ENCODE peak calls at places on chromosome 7, in nine cellular contexts. F is neural progenitor cell, L is MM.1S, K is hepatocyte, M is HCT116, E is PC-9, R is GM12878, D is fibroblast of lung, C is astrocyte. Z is an unnamed sample.

GRCh38 chr7:156903232-156903909 is 10.4 kb upstream of the LMBR1 start:
- DNase-seq in E (peak; percentile 75), K (no peak), D (peak; percentile 27), L (no peak), M (peak; percentile 89), R (no peak), F (no peak), C (peak; percentile 68), Z (no peak)

GRCh38 chr7:84277628-84278224 is 83.1 kb upstream of the SEMA3A start:
- DNase-seq in D (no peak), F (peak; percentile 91), C (peak; percentile 72), K (no peak), M (no peak), R (no peak), L (no peak), E (no peak), Z (no peak)

GRCh38 chr7:1950066-1950622 is 280.1 kb downstream of the ELFN1 start:
- DNase-seq in M (no peak), K (no peak), C (no peak), F (no peak), D (no peak), L (no peak), E (no peak), R (no peak), Z (no peak)

GRCh38 chr7:114508096-114508495 is 93.5 kb downstream of the FOXP2 start:
- DNase-seq in E (no peak), D (peak; percentile 57), R (no peak), M (no peak), C (peak; percentile 17), L (no peak), F (no peak), K (no peak), Z (no peak)

GRCh38 chr7:106772655-106773108 is 92.4 kb upstream of the PIK3CG start:
- DNase-seq in L (no peak), K (no peak), C (peak; percentile 93), R (no peak), E (peak; percentile 58), D (peak; percentile 67), M (peak; percentile 55), F (no peak), Z (no peak)

GRCh38 chr7:155408657-155409586 is 49.0 kb upstream of the EN2 start:
- DNase-seq in D (no peak), F (peak; percentile 42), E (no peak), K (no peak), M (no peak), C (no peak), R (no peak), L (no peak), Z (no peak)

GRCh38 chr7:109964780-109965179 is 1126.1 kb upstream of the LRRN3 start:
- DNase-seq in L (no peak), M (no peak), K (no peak), D (peak; percentile 2), E (peak; percentile 71), F (no peak), C (no peak), R (no peak), Z (no peak)

GRCh38 chr7:55034776-55035175 is 16.0 kb downstream of the EGFR start:
- DNase-seq in C (no peak), E (no peak), L (no peak), R (no peak), D (no peak), K (no peak), M (no peak), F (no peak), Z (no peak)

GRCh38 chr7:774161-775109 is 47.4 kb upstream of the PRKAR1B start:
- DNase-seq in D (peak; percentile 26), E (no peak), C (no peak), K (peak; percentile 72), R (no peak), L (no peak), M (peak; percentile 7), F (peak; percentile 78), Z (peak; percentile 66)

GRCh38 chr7:121334875-121335648 is 6.3 kb downstream of the WNT16 start:
- DNase-seq in M (no peak), E (no peak), R (no peak), F (no peak), L (no peak), C (peak; percentile 31), D (no peak), K (no peak), Z (no peak)

GRCh38 chr7:28973591-28973990 is 15.5 kb upstream of the TRIL start:
- DNase-seq in L (no peak), C (no peak), K (no peak), D (no peak), R (no peak), E (no peak), M (no peak), F (no peak), Z (no peak)

GRCh38 chr7:4610768-4611467 is 71.2 kb upstream of the FOXK1 start:
- DNase-seq in M (peak; percentile 73), C (peak; percentile 39), D (peak; percentile 78), R (peak; percentile 39), F (peak; percentile 76), K (peak; percentile 81), E (peak; percentile 71), L (peak; percentile 71), Z (peak; percentile 85)

GRCh38 chr7:20193242-20193777 is 23.9 kb downstream of the MACC1 start:
- DNase-seq in C (peak; percentile 56), E (no peak), K (no peak), M (no peak), L (peak; percentile 23), R (no peak), F (no peak), D (peak; percentile 81), Z (no peak)

GRCh38 chr7:13745530-13745929 is 243.9 kb downstream of the ETV1 start:
- DNase-seq in L (no peak), M (no peak), E (no peak), D (no peak), C (no peak), F (no peak), K (no peak), R (no peak), Z (no peak)

GRCh38 chr7:131108212-131108980 is 219.3 kb upstream of the MKLN1 start:
- DNase-seq in F (no peak), L (peak; percentile 95), K (no peak), D (peak; percentile 35), R (no peak), C (no peak), E (no peak), M (no peak), Z (peak; percentile 73)

GRCh38 chr7:127870231-127870907 is 160.9 kb downstream of the LRRC4 start:
- DNase-seq in R (no peak), L (no peak), K (no peak), E (no peak), F (no peak), D (no peak), C (no peak), M (no peak), Z (peak; percentile 48)

GRCh38 chr7:7943951-7944350 is 24.6 kb upstream of the GLCCI1 start:
- DNase-seq in L (peak; percentile 21), F (no peak), D (no peak), M (no peak), R (no peak), C (no peak), K (no peak), E (no peak), Z (no peak)

GRCh38 chr7:11505471-11505870 is 326.5 kb downstream of the THSD7A start:
- DNase-seq in K (no peak), L (no peak), E (no peak), R (no peak), D (no peak), F (no peak), C (no peak), M (no peak), Z (no peak)

DNA sequence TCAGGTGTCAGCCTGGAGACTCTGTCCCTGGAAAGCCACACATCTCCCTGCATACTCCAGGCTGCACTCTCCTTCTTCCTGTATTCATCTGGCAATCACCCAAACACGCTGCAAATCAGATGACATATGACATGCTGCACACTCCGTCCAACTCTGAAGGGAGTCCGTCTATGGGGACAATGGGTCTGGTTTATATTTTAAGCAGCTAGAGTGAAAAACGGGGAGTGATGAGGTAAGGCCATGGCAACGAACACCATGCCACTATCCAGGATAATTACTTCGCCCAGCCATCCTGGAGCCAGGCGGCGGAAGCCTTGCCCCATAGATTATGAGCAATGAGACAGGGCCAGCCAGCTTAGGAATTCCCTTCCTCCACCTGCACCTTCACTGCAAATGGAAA is 140.1 kb downstream of the PLXNA4 start:
- DNase-seq in C (no peak), M (no peak), E (no peak), D (no peak), K (no peak), F (no peak), R (no peak), L (no peak), Z (no peak)
- H3K4me2 ChIP-seq in C (no peak overlapping the region), M (no peak overlapping the region), E (no peak overlapping the region), D (no peak overlapping the region), K (no peak overlapping the region), F (no peak overlapping the region), R (no peak overlapping the region), L (no peak overlapping the region), Z (no peak overlapping the region)

GRCh38 chr7:26653430-26653911 is 210.9 kb downstream of the SKAP2 start:
- DNase-seq in F (no peak), K (peak; percentile 9), L (no peak), M (no peak), R (no peak), D (no peak), C (no peak), E (peak; percentile 95), Z (no peak)

GRCh38 chr7:26653966-26654365 is 210.4 kb downstream of the SKAP2 start:
- DNase-seq in R (no peak), E (peak; percentile 76), K (no peak), M (no peak), L (no peak), F (no peak), D (no peak), C (no peak), Z (no peak)

GRCh38 chr7:26656735-26657134 is 207.7 kb downstream of the SKAP2 start:
- DNase-seq in C (no peak), R (no peak), E (no peak), L (no peak), F (no peak), D (no peak), M (no peak), K (no peak), Z (no peak)

GRCh38 chr7:26657139-26657753 is 207.1 kb downstream of the SKAP2 start:
- DNase-seq in C (no peak), M (no peak), F (peak; percentile 12), L (no peak), D (no peak), R (no peak), E (no peak), K (no peak), Z (no peak)

GRCh38 chr7:26655761-26656160 is 208.6 kb downstream of the SKAP2 start:
- DNase-seq in L (no peak), M (no peak), E (no peak), D (no peak), F (peak; percentile 14), R (no peak), K (no peak), C (no peak), Z (peak; percentile 35)
- H3K4me1 ChIP-seq in L (no peaks in the 10 kb centered on the region), M (peaks cover 10% of the 10 kb centered on the region), E (peaks cover 53% of the 10 kb centered on the region), D (no peaks in the 10 kb centered on the region), F (peaks cover 49% of the 10 kb centered on the region), R (no peaks in the 10 kb centered on the region), K (no peaks in the 10 kb centered on the region), C (no peaks in the 10 kb centered on the region), Z (no peaks in the 10 kb centered on the region)

GRCh38 chr7:19098510-19098909 is 18.9 kb downstream of the TWIST1 start:
- DNase-seq in L (no peak), K (no peak), D (no peak), R (no peak), M (no peak), F (no peak), C (no peak), E (no peak), Z (no peak)
- H3K4me2 ChIP-seq in L (no peak overlapping the region), K (no peak overlapping the region), D (no peak overlapping the region), R (no peak overlapping the region), M (no peak overlapping the region), F (no peak overlapping the region), C (no peak overlapping the region), E (no peak overlapping the region), Z (no peak overlapping the region)

GRCh38 chr7:45920543-45921380 is at the start of gene IGFBP3:
- DNase-seq in E (peak; percentile 67), M (no peak), F (peak; percentile 93), D (peak; percentile 67), R (no peak), C (peak; percentile 64), L (peak; percentile 76), K (peak; percentile 84), Z (no peak)
- H3K4me1 ChIP-seq in E (peaks cover 48% of the 10 kb centered on the region), M (peaks cover 3% of the 10 kb centered on the region), F (peaks cover 20% of the 10 kb centered on the region), D (peaks cover 13% of the 10 kb centered on the region), R (no peaks in the 10 kb centered on the region), C (peaks cover 54% of the 10 kb centered on the region), L (peaks cover 21% of the 10 kb centered on the region), K (peaks cover 15% of the 10 kb centered on the region), Z (no peaks in the 10 kb centered on the region)

Z was measured in Karpas-422.